ENCODE peak calls at places on chromosomes 2 and 18, in six cellular contexts. O, G, Z, D, S and B are unnamed samples.

GRCh38 chr2:8993196-8993901 is 10.1 kb downstream of the MBOAT2 start:
- DNase-seq in S (no peak), G (no peak), O (no peak), Z (peak; percentile 64), D (peak; percentile 7), B (no peak)

GRCh38 chr2:63494100-63494499 is 94.2 kb downstream of the WDPCP start:
- DNase-seq in O (no peak), G (no peak), Z (no peak), S (no peak), D (no peak), B (no peak)

GRCh38 chr18:56139792-56140254 is 498.6 kb downstream of the TXNL1 start:
- DNase-seq in D (no peak), O (no peak), Z (peak; percentile 95), G (peak; percentile 66), S (no peak), B (no peak)

GRCh38 chr2:169827272-169828140 is at the start of gene UBR3:
- DNase-seq in Z (peak; percentile 91), O (peak; percentile 98), S (peak; percentile 96), D (peak; percentile 95), G (peak; percentile 97), B (peak; percentile 93)

GRCh38 chr2:23939054-23939436 is 1.2 kb upstream of the UBXN2A start:
- DNase-seq in O (no peak), S (no peak), D (no peak), G (no peak), Z (peak; percentile 41), B (no peak)

GRCh38 chr18:23689616-23690504 is 607 bp downstream of the LAMA3 start:
- DNase-seq in S (peak; percentile 57), O (peak; percentile 84), Z (no peak), G (peak; percentile 66), D (peak; percentile 15), B (no peak)

GRCh38 chr2:27737676-27738348 is 33.7 kb upstream of the MRPL33 start:
- DNase-seq in S (peak; percentile 83), D (no peak), G (no peak), O (no peak), Z (peak; percentile 84), B (peak; percentile 62)

GRCh38 chr2:174997110-174997509 is 8.1 kb downstream of the CHN1 start:
- DNase-seq in D (no peak), G (no peak), S (no peak), Z (no peak), O (no peak), B (no peak)

GRCh38 chr2:207807516-207807915 is 37.8 kb upstream of the FZD5 start:
- DNase-seq in D (no peak), O (no peak), Z (no peak), G (no peak), S (no peak), B (no peak)

GRCh38 chr18:36942264-36942663 is 113.3 kb downstream of the KIAA1328 start:
- DNase-seq in S (no peak), G (no peak), O (peak; percentile 41), D (peak; percentile 48), Z (peak; percentile 53), B (no peak)

GRCh38 chr18:48813833-48814489 is 136.8 kb downstream of the SMAD7 start:
- DNase-seq in S (peak; percentile 18), D (no peak), G (peak; percentile 52), Z (no peak), O (no peak), B (no peak)

GRCh38 chr2:71460595-71461303 is 7.4 kb downstream of the DYSF start:
- DNase-seq in S (peak; percentile 75), G (no peak), Z (no peak), O (peak; percentile 79), D (no peak), B (no peak)

GRCh38 chr2:138147796-138148195 is 183.5 kb downstream of the HNMT start:
- DNase-seq in S (no peak), Z (no peak), O (no peak), G (no peak), D (peak; percentile 13), B (no peak)

GRCh38 chr2:55112229-55113016 is 62.2 kb upstream of the RTN4 start:
- DNase-seq in Z (peak; percentile 78), G (peak; percentile 92), S (peak; percentile 68), D (no peak), O (no peak), B (peak; percentile 88)

GRCh38 chr2:62789518-62789917 is 84.0 kb downstream of the EHBP1 start:
- DNase-seq in S (no peak), G (no peak), Z (no peak), D (no peak), O (no peak), B (no peak)

GRCh38 chr2:130162968-130163367 is 18.1 kb upstream of the CCDC74B start:
- DNase-seq in D (no peak), G (no peak), S (no peak), Z (no peak), O (peak; percentile 13), B (no peak)

GRCh38 chr2:130169896-130170295 is 11.5 kb downstream of the SMPD4 start:
- DNase-seq in G (no peak), O (no peak), Z (no peak), D (no peak), S (no peak), B (no peak)

DNA sequence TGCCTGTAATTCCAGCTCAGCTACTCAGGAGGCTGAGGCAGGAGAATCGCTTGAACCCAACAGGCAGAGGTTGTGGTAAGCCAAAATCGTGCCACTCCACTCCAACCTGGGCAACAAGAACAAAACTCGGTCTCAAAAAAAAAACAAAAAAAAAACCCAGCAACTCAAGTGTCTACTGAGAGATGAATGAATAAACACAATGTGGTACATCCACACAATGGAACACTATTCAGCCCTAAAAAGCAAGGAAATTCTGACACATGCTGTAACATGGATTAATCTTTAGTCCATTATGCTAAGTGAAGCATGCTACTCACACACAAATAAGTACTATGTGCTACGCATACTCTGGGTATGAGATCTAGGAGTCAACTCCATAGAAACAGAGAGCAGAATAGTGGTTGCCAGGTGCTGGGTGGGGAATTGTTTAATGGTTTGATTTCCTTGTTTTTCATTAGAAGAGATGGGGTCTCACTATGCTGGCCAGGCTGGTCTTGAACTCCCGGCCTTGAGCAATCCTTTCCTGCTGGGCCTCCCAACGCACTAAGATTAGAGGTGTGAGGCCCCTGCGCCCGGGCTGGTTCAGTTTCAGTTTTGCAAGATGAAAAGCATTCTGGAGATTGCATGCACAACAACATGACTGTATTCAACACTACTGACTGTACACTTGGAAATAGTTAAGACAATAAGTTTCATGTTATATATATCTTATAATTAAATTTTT is 15.9 kb downstream of the SMPD4 start:
- DNase-seq in S (no peak), G (no peak), D (no peak), Z (no peak), O (no peak), B (no peak)
- H3K36me3 ChIP-seq in S (peaks cover 23% of the 10 kb centered on the region), G (peaks cover 76% of the 10 kb centered on the region), D (no peaks in the 10 kb centered on the region), Z (peaks cover 47% of the 10 kb centered on the region), O (peaks cover 20% of the 10 kb centered on the region), B (peaks cover 14% of the 10 kb centered on the region)

DNA sequence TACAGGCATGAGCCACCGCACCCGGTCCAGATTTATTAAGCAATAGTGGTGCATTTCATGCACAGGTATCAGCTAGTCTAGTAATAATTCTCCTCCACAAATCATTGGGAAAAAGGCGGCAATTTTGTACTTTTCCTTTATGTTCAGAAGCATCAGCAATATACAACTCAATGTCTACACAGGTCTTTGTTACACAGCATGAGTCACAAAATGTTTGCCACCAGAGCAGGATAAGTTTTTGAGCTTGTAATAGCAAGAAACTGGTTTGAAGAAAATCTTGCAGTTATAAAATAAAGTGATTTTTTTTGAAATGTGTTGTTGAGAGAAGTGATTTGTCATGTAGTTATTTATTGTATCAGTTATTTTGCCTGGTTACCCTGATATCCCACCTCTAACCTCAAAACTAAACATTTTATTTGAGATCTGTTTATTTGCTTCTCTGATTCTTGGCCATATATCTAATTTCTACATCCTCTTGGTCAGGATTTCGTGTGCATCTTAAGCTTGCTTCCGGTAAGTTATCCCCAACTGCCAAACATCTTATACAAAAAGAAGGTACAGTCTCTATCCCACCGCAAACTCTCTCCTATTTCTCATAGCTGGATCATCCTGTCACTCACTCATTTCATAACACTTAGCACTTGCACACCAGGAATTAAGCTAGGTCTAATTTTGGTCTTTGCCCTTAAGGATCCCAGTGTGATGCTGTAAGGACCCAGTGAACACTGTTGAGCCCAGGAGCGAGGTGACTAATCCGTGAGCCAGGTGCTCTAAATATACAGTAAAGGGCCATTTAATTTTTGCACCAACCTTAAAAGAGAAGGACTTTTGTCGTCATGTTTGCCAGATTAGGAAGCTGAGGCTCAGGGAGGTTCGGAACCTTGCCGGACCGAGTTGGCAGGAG is 4.5 kb upstream of the ITPRIPL1 start:
- DNase-seq in D (no peak), O (peak; percentile 41), S (no peak), G (peak; percentile 34), Z (no peak), B (no peak)
- H3K27me3 ChIP-seq in D (peaks cover 96% of the 10 kb centered on the region), O (peaks cover 52% of the 10 kb centered on the region), S (no peaks in the 10 kb centered on the region), G (no peaks in the 10 kb centered on the region), Z (peaks cover 15% of the 10 kb centered on the region), B (peaks cover 5% of the 10 kb centered on the region)

DNA sequence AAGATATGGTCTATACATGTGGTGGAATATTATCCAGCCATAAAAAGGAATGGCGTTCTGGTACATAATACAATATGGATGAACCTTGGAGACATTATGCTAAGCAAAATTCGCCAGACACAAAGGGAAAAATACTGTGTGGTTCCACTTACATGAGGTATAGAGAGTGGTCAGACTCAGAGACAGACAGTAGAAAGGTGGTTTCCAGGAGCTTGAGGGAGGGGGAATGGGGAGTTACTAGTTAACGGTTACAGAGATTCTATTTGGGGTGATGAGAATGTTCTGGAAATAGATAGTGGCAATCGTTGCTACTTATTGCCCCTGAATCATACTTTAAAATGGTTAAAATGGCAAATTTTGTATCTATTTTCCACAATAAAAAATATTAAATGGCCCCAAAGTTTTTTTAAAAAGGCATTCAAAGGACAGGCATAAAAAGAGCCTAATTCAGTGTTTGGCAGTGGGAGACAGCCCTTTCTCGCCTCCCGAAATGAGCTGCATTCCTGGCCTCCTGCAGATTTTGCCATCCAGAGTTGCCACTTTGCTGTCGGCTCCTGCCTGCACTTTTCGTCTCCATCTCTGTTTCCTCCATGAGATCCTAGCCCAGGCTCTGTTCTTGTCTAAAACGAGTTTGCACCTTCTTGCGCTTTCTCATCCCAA is 13.5 kb downstream of the TNFRSF11A start:
- DNase-seq in G (no peak), Z (no peak), D (no peak), O (peak; percentile 54), S (no peak), B (no peak)
- H3K4me3 ChIP-seq in G (no peak overlapping the region), Z (no peak overlapping the region), D (no peak overlapping the region), O (no peak overlapping the region), S (no peak overlapping the region), B (no peak overlapping the region)

GRCh38 chr2:240603081-240603835 is 16.7 kb downstream of the CAPN10 start:
- DNase-seq in G (peak; percentile 40), S (peak; percentile 43), D (no peak), O (peak; percentile 57), Z (no peak), B (no peak)

GRCh38 chr2:240601061-240601830 is 14.7 kb downstream of the CAPN10 start:
- DNase-seq in G (peak; percentile 53), D (no peak), O (peak; percentile 53), Z (no peak), S (peak; percentile 43), B (no peak)

GRCh38 chr2:240602266-240603050 is 15.9 kb downstream of the CAPN10 start:
- DNase-seq in Z (no peak), G (peak; percentile 60), D (no peak), S (peak; percentile 45), O (peak; percentile 45), B (no peak)

GRCh38 chr2:240600451-240600961 is 14.0 kb downstream of the CAPN10 start:
- DNase-seq in D (no peak), O (peak; percentile 37), G (peak; percentile 53), Z (no peak), S (peak; percentile 45), B (no peak)

GRCh38 chr2:240601831-240602160 is 15.3 kb downstream of the CAPN10 start:
- DNase-seq in O (no peak), G (peak; percentile 51), Z (no peak), S (peak; percentile 44), D (no peak), B (no peak)
- H3K36me3 ChIP-seq in O (peaks cover 2% of the 10 kb centered on the region), G (peaks cover 22% of the 10 kb centered on the region), Z (peaks cover 17% of the 10 kb centered on the region), S (no peaks in the 10 kb centered on the region), D (no peaks in the 10 kb centered on the region), B (no peaks in the 10 kb centered on the region)

GRCh38 chr2:202034249-202035088 is 814 bp downstream of the FZD7 start:
- DNase-seq in G (peak; percentile 71), S (no peak), Z (no peak), D (peak; percentile 69), O (peak; percentile 63), B (peak; percentile 48)
- H3K27me3 ChIP-seq in G (no peaks in the 10 kb centered on the region), S (no peaks in the 10 kb centered on the region), Z (no peaks in the 10 kb centered on the region), D (peaks cover 32% of the 10 kb centered on the region), O (peaks cover 11% of the 10 kb centered on the region), B (no peaks in the 10 kb centered on the region)